ENCODE peak calls at places on chromosomes 5 and 9, in five cellular contexts. One of them, this sample, is unnamed.

GRCh38 chr9:134356496-134357470 is 30.5 kb downstream of the RXRA start:
- DNase-seq in NCI-H460: no peak
- DNase-seq in cardiac fibroblast: no peak
- DNase-seq in naive thymus-derived CD8-positive, alpha-beta T cell: no peak
- DNase-seq in pancreas: no peak
- DNase-seq in this sample: no peak

GRCh38 chr9:129462360-129462759 is 158.5 kb downstream of the C9orf50 start:
- DNase-seq in pancreas: no peak
- DNase-seq in NCI-H460: no peak
- DNase-seq in naive thymus-derived CD8-positive, alpha-beta T cell: no peak
- DNase-seq in cardiac fibroblast: no peak
- DNase-seq in this sample: no peak

GRCh38 chr5:127326438-127326837 is 35.8 kb downstream of the MEGF10 start:
- DNase-seq in NCI-H460: no peak
- DNase-seq in pancreas: no peak
- DNase-seq in cardiac fibroblast: peak
- DNase-seq in naive thymus-derived CD8-positive, alpha-beta T cell: no peak
- DNase-seq in this sample: no peak

GRCh38 chr9:94937214-94937903 is 210.9 kb downstream of the AOPEP start:
- DNase-seq in cardiac fibroblast: peak
- DNase-seq in pancreas: no peak
- DNase-seq in naive thymus-derived CD8-positive, alpha-beta T cell: no peak
- DNase-seq in NCI-H460: peak
- DNase-seq in this sample: no peak

GRCh38 chr9:131447148-131447547 is 53.3 kb downstream of the PRRC2B start:
- DNase-seq in NCI-H460: no peak
- DNase-seq in pancreas: no peak
- DNase-seq in naive thymus-derived CD8-positive, alpha-beta T cell: no peak
- DNase-seq in cardiac fibroblast: no peak
- DNase-seq in this sample: no peak

GRCh38 chr5:127053049-127053448 is 20.3 kb downstream of the C5orf63 start:
- DNase-seq in naive thymus-derived CD8-positive, alpha-beta T cell: no peak
- DNase-seq in cardiac fibroblast: no peak
- DNase-seq in NCI-H460: no peak
- DNase-seq in pancreas: no peak
- DNase-seq in this sample: no peak

GRCh38 chr5:31844615-31845345 is 205.8 kb downstream of the PDZD2 start:
- DNase-seq in naive thymus-derived CD8-positive, alpha-beta T cell: no peak
- DNase-seq in pancreas: no peak
- DNase-seq in cardiac fibroblast: no peak
- DNase-seq in NCI-H460: no peak
- DNase-seq in this sample: no peak

GRCh38 chr9:135960328-135961276 is 571 bp downstream of the UBAC1 start:
- DNase-seq in pancreas: no peak
- DNase-seq in NCI-H460: no peak
- DNase-seq in naive thymus-derived CD8-positive, alpha-beta T cell: no peak
- DNase-seq in cardiac fibroblast: peak
- DNase-seq in this sample: peak

GRCh38 chr5:1737790-1738405 is 61.7 kb downstream of the MRPL36 start:
- DNase-seq in naive thymus-derived CD8-positive, alpha-beta T cell: no peak
- DNase-seq in NCI-H460: peak
- DNase-seq in cardiac fibroblast: peak
- DNase-seq in pancreas: no peak
- DNase-seq in this sample: peak

GRCh38 chr5:11904270-11904906 is at the start of gene CTNND2:
- DNase-seq in NCI-H460: peak
- DNase-seq in pancreas: peak
- DNase-seq in naive thymus-derived CD8-positive, alpha-beta T cell: no peak
- DNase-seq in cardiac fibroblast: peak
- DNase-seq in this sample: no peak